ENCODE peak calls at places on chromosome 21, in seven cellular contexts. U is A549, C is tibial nerve, A is SK-N-SH, O is sigmoid colon, G is K562, S is transverse colon. Z is an unnamed sample. For H3K4me1, the result is how much of the 10 kb centered on the place peaks cover.

GRCh38 chr21:28538987-28539622 is 453.6 kb downstream of the LTN1 start:
- DNase-seq in G (no peak), C (no peak), S (no peak), A (no peak), O (no peak), U (no peak), Z (no peak)

GRCh38 chr21:45917241-45917640 is 64.3 kb upstream of the COL6A1 start:
- DNase-seq in C (no peak), S (no peak), G (no peak), A (no peak), O (no peak), U (no peak), Z (no peak)

GRCh38 chr21:28521932-28522826 is 470.5 kb downstream of the LTN1 start:
- DNase-seq in A (peak), G (no peak), S (no peak), O (no peak), U (no peak), C (no peak), Z (no peak)

GRCh38 chr21:20591294-20591693 is 406.9 kb upstream of the NCAM2 start:
- DNase-seq in A (no peak), U (no peak), G (no peak), S (no peak), O (no peak), C (no peak), Z (no peak)

GRCh38 chr21:28393279-28393678 is 599.4 kb downstream of the LTN1 start:
- DNase-seq in C (no peak), U (no peak), A (no peak), S (peak), G (no peak), O (no peak), Z (peak)

GRCh38 chr21:32516729-32517649 is 68.3 kb downstream of the TCP10L start:
- DNase-seq in O (peak), G (no peak), S (no peak), C (no peak), A (no peak), U (peak), Z (no peak)

GRCh38 chr21:38714998-38715397 is 90.7 kb upstream of the ETS2 start:
- DNase-seq in C (no peak), G (no peak), O (no peak), U (no peak), S (no peak), A (no peak), Z (no peak)

GRCh38 chr21:39637971-39638628 is 25.4 kb downstream of the B3GALT5 start:
- DNase-seq in O (no peak), C (no peak), U (no peak), S (peak), G (no peak), A (no peak), Z (no peak)

GRCh38 chr21:38807481-38807880 is 1.8 kb downstream of the ETS2 start:
- DNase-seq in U (no peak), O (no peak), G (no peak), S (no peak), A (peak), C (no peak), Z (no peak)

GRCh38 chr21:38798481-38798882 is 7.2 kb upstream of the ETS2 start:
- DNase-seq in O (no peak), S (peak), G (peak), A (peak), U (peak), C (no peak), Z (peak)

GRCh38 chr21:28089599-28090421 is 902.9 kb downstream of the LTN1 start:
- DNase-seq in S (no peak), U (peak), O (no peak), C (no peak), A (no peak), G (no peak), Z (no peak)

GRCh38 chr21:45947296-45947695 is 34.3 kb upstream of the COL6A1 start:
- DNase-seq in A (no peak), S (no peak), U (no peak), G (no peak), C (no peak), O (peak), Z (no peak)

GRCh38 chr21:35503646-35504045 is 454.5 kb upstream of the RUNX1 start:
- DNase-seq in A (no peak), S (no peak), C (peak), U (no peak), O (no peak), G (no peak), Z (no peak)

GRCh38 chr21:35377505-35378090 is 328.5 kb upstream of the RUNX1 start:
- DNase-seq in G (no peak), C (no peak), A (no peak), U (no peak), O (no peak), S (no peak), Z (no peak)

GRCh38 chr21:28738882-28739281 is 253.8 kb downstream of the LTN1 start:
- DNase-seq in G (no peak), C (no peak), S (no peak), A (no peak), U (no peak), O (no peak), Z (no peak)

GRCh38 chr21:15457962-15458361 is 271.8 kb upstream of the USP25 start:
- DNase-seq in A (no peak), U (no peak), G (no peak), C (no peak), S (no peak), O (no peak), Z (no peak)

GRCh38 chr21:15455819-15456462 is 273.8 kb upstream of the USP25 start:
- DNase-seq in O (no peak), A (no peak), U (no peak), G (no peak), S (peak), C (no peak), Z (no peak)
- TF ChIP-seq EP300 in O (no peak), A (no peak), U (no peak), G (no peak), S (no peak), C (no peak), Z (no peak)

DNA sequence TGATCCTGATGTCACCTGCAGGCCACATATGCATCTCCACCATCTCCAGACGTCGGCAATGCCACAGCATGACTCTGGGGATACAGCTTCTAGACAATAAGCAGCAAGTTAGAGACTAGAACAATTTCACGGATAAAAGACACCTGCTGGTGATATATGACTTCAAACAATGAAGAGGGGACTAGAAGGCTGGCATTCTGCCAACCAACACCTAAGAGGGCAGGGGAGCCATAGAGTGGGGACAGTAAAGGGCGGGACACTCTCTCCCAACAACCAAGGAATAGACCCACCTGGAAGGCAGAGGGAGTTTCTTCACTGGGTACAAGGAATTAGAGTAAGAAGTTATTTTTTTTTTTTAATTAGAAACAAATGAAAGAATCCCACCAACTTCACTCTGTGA is 126.8 kb downstream of the SIM2 start:
- DNase-seq in A (no peak), S (no peak), O (no peak), U (no peak), C (no peak), G (peak), Z (no peak)
- H3K4me1 ChIP-seq in A (under half), S (under half), O (under half), U (under half), C (under half), G (under half), Z (under half)

DNA sequence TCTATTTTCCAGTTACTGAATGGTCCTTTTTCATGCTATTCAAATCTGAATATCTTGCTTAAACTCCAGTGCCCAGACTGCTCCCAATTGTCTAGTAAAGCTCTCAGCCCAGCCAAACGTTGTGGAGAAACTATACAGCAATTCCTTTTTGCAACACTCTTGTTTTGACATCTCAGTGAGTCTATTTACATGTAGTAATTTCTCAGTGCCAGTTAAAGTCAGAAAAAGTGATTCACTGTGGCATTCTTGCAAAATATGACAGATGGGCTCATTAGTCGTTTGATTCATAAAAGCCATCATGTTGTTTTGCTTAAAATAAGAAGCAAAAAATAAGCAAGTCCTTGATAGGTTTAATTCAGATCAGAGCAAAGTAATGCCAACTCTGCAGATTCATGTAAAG is 20.7 kb upstream of the TMPRSS15 start:
- DNase-seq in C (no peak), A (no peak), O (no peak), G (no peak), S (no peak), U (no peak), Z (no peak)
- TF ChIP-seq EP300 in C (no peak), A (no peak), O (no peak), G (no peak), S (no peak), U (no peak), Z (no peak)

GRCh38 chr21:31473685-31474345 is 129.8 kb upstream of the TIAM1 start:
- DNase-seq in A (no peak), U (no peak), G (no peak), O (peak), S (no peak), C (no peak), Z (no peak)

GRCh38 chr21:31475223-31475622 is 131.2 kb upstream of the TIAM1 start:
- DNase-seq in U (no peak), C (no peak), A (no peak), O (no peak), S (no peak), G (no peak), Z (no peak)

GRCh38 chr21:31479714-31480113 is 135.7 kb upstream of the TIAM1 start:
- DNase-seq in C (no peak), G (no peak), A (no peak), O (no peak), U (no peak), S (no peak), Z (no peak)

GRCh38 chr21:31479222-31479621 is 135.2 kb upstream of the TIAM1 start:
- DNase-seq in O (no peak), S (no peak), C (no peak), U (no peak), G (no peak), A (no peak), Z (no peak)

GRCh38 chr21:31476551-31477120 is 132.6 kb upstream of the TIAM1 start:
- DNase-seq in G (no peak), U (no peak), A (no peak), S (no peak), O (peak), C (no peak), Z (no peak)
- H3K4me1 ChIP-seq in G (under half), U (under half), A (under half), S (under half), O (under half), C (under half), Z (under half)

GRCh38 chr21:33684923-33685560 is 42.7 kb downstream of the ITSN1 start:
- DNase-seq in S (no peak), O (no peak), G (no peak), C (no peak), U (no peak), A (no peak), Z (no peak)

GRCh38 chr21:33684068-33684467 is 41.8 kb downstream of the ITSN1 start:
- DNase-seq in U (no peak), A (no peak), O (no peak), S (no peak), C (no peak), G (no peak), Z (no peak)

GRCh38 chr21:33685613-33686197 is 43.4 kb downstream of the ITSN1 start:
- DNase-seq in G (no peak), O (no peak), A (no peak), U (no peak), C (no peak), S (no peak), Z (no peak)

GRCh38 chr21:33680870-33681269 is 38.6 kb downstream of the ITSN1 start:
- DNase-seq in O (no peak), G (no peak), A (no peak), C (no peak), U (no peak), S (no peak), Z (no peak)

DNA sequence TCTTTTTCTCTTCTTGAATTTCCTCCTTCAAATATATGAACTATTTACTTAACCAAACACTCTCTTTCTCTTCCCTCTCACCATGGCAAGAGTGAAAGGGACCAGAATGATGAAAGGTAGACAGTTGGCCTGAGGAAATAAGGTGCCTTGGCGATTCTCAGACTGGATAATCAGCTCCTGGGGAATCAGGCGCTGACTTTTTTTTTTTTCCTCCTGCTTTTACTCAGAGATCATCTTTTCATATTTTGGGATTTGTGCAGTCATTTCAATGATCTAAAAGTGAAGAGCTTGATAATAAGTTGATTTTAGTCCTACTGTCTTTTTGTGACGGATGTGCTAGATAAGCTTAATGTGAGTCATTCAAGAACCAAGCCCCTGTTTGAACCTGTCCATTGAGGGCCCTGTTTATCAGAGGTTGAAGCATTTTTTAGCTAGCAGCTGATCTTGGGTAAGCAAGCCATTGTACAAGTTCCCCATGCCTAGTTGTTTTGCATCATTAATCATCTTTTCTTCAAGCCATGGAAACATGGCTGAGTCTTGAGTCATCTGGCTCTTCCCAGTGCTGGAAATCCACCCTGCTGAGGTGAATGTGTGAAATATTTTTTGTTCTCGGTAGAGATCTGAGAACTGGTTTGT is 40.8 kb downstream of the ITSN1 start:
- DNase-seq in U (peak), G (no peak), S (no peak), O (no peak), C (no peak), A (no peak), Z (no peak)
- TF ChIP-seq EP300 in U (no peak), G (no peak), S (no peak), O (no peak), C (peak), A (peak), Z (no peak)

GRCh38 chr21:41634211-41634694 is 126.3 kb upstream of the TMPRSS2 start:
- DNase-seq in S (peak), O (no peak), G (no peak), A (no peak), U (peak), C (no peak), Z (no peak)

GRCh38 chr21:41634858-41635257 is 126.9 kb upstream of the TMPRSS2 start:
- DNase-seq in A (no peak), C (no peak), O (no peak), U (no peak), S (no peak), G (no peak), Z (no peak)

GRCh38 chr21:41633627-41634026 is 125.7 kb upstream of the TMPRSS2 start:
- DNase-seq in C (no peak), S (no peak), U (no peak), G (no peak), A (no peak), O (no peak), Z (no peak)

GRCh38 chr21:41636636-41637625 is 129.0 kb upstream of the TMPRSS2 start:
- DNase-seq in G (no peak), A (no peak), S (no peak), U (no peak), O (peak), C (no peak), Z (no peak)

DNA sequence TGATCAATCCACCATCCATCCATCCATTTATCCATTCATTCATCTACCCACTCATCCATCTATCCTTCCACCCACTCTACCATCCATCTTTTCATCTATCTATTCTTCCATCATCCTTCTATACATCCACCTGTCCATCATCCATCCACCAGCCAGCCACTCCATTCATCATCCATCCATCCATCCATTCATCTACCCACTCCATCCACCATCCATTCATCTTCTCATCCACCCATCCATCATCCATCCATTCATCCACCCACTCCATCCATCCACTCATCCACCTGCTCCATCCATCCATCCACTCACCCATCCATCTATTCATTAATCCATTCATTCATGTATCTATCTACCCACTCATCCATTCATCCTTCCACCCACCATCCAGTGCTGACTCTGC is 127.9 kb upstream of the TMPRSS2 start:
- DNase-seq in A (no peak), S (no peak), O (no peak), C (no peak), U (no peak), G (no peak), Z (no peak)
- H3K4me1 ChIP-seq in A (under half), S (under half), O (under half), C (under half), U (under half), G (under half), Z (under half)

DNA sequence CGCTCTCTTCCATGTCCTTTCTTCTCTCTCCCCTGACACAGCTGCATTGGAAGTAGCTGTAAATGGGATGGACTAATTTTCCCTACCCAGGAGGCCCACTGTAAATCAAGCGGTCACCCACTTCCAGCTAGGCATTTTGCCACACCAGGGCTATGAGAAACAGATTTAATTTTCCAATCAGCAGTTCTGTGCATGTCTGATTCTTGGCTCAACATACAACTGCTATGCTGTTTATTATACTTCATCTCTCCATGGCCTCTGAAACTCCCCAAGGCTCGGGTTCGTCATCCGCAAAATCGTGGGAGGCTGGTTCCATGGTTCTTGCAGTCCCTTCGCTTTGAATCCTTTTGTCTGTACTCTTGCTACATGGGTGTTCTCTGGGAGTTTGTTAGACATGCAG is 190.3 kb downstream of the GABPA start:
- DNase-seq in A (no peak), S (no peak), O (no peak), C (no peak), U (no peak), G (no peak), Z (no peak)
- TF ChIP-seq EP300 in A (no peak), S (no peak), O (no peak), C (peak), U (no peak), G (no peak), Z (no peak)

GRCh38 chr21:44907966-44908364 is 12.7 kb downstream of the ITGB2 start:
- DNase-seq in S (no peak), G (peak), C (peak), O (no peak), A (no peak), U (no peak), Z (no peak)

GRCh38 chr21:44908908-44909307 is 11.8 kb downstream of the ITGB2 start:
- DNase-seq in S (no peak), C (no peak), A (no peak), G (no peak), U (no peak), O (no peak), Z (no peak)

GRCh38 chr21:44908496-44908895 is 12.2 kb downstream of the ITGB2 start:
- DNase-seq in O (no peak), G (no peak), U (no peak), A (no peak), S (no peak), C (no peak), Z (no peak)

GRCh38 chr21:44905725-44906084 is 15.0 kb downstream of the ITGB2 start:
- DNase-seq in O (no peak), G (no peak), S (no peak), C (no peak), U (no peak), A (no peak), Z (no peak)

GRCh38 chr21:44907225-44907965 is 13.3 kb downstream of the ITGB2 start:
- DNase-seq in C (no peak), U (no peak), G (peak), S (no peak), O (peak), A (no peak), Z (no peak)
- H3K4me1 ChIP-seq in C (under half), U (under half), G (under half), S (under half), O (half or more), A (under half), Z (half or more)

GRCh38 chr21:42878993-42879787 is at the start of gene WDR4:
- DNase-seq in U (peak), G (peak), C (peak), O (peak), A (peak), S (peak), Z (peak)
- TF ChIP-seq EP300 in U (no peak), G (no peak), C (peak), O (no peak), A (no peak), S (no peak), Z (no peak)

DNA sequence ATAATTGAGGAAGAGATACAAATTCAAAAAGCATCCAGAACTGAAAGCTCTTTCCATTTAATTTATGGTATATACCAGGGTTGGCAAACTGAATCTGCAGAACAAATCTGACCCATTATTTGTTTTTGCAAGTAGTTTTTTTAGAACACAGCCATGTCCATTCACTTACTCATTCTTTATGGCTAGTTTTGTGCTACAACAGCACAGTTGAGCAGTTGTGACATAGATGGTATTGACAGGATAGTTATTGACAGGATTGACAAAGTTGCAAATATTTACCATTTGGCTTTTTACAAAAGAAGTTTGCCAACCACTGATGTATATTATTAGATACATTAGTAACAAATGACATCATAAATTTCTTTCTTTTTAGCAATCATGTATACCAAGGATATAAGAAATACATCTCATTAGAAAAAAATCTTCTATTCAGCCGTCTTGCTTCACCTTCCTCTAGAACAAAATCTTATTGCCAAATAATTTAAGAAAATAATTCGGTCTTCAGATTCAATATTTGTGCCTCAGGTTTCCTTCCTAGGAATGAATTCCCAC is 9.4 kb downstream of the ADAMTS1 start:
- DNase-seq in U (no peak), G (no peak), S (no peak), O (no peak), A (no peak), C (no peak), Z (no peak)
- H3K4me1 ChIP-seq in U (under half), G (under half), S (under half), O (under half), A (under half), C (under half), Z (under half)

Z was measured in stomach.